ENCODE peak calls at places on chromosomes 1 and 21, in eight cellular contexts. B is body of pancreas; R is lower leg skin; F is EL; Z is stimulated activated CD8-positive, alpha-beta memory T cell treated with anti-CD3 and anti-CD28 coated beads, Interleukin-15, amount 100 ng/mL, for 1 hour; S is T-helper 2 cell; Q is head of caudate nucleus; J is Peyer's patch. N is an unnamed sample.

GRCh38 chr1:234545512-234546386 is 64.2 kb downstream of the IRF2BP2 start:
- DNase-seq in F (no peak), B (peak), S (no peak), Q (no peak), R (no peak), Z (no peak), J (no peak), N (no peak)

GRCh38 chr1:234958702-234959649 is 169.7 kb downstream of the TOMM20 start:
- DNase-seq in R (no peak), F (no peak), Q (no peak), J (peak), S (no peak), Z (no peak), B (no peak), N (no peak)

GRCh38 chr1:11114966-11115365 is 15.3 kb upstream of the EXOSC10 start:
- DNase-seq in S (no peak), R (no peak), Z (no peak), F (no peak), J (no peak), B (no peak), Q (no peak), N (no peak)

GRCh38 chr21:35108887-35109286 is 59.8 kb upstream of the RUNX1 start:
- DNase-seq in R (no peak), Q (no peak), Z (no peak), B (no peak), S (no peak), J (no peak), F (no peak), N (no peak)

GRCh38 chr1:56494306-56494705 is 85.1 kb downstream of the PLPP3 start:
- DNase-seq in J (no peak), B (no peak), Z (no peak), Q (no peak), R (no peak), F (no peak), S (no peak), N (no peak)

GRCh38 chr1:220761688-220762427 is 13.7 kb downstream of the MTARC2 start:
- DNase-seq in S (no peak), B (peak), Q (no peak), J (no peak), R (no peak), Z (no peak), F (no peak), N (no peak)

GRCh38 chr1:206524739-206525364 is 17.5 kb downstream of the RASSF5 start:
- DNase-seq in F (no peak), J (no peak), B (no peak), S (no peak), Z (no peak), Q (no peak), R (no peak), N (no peak)

GRCh38 chr1:77313491-77313890 is 31.7 kb downstream of the AK5 start:
- DNase-seq in R (no peak), Q (peak), B (peak), S (no peak), Z (no peak), F (peak), J (no peak), N (no peak)

GRCh38 chr1:50879137-50879536 is 80.9 kb downstream of the FAF1 start:
- DNase-seq in Z (no peak), J (no peak), B (no peak), R (no peak), Q (no peak), F (no peak), S (no peak), N (no peak)

GRCh38 chr1:159917533-159917932 is 7.8 kb downstream of the TAGLN2 start:
- DNase-seq in Z (no peak), Q (no peak), J (no peak), R (no peak), B (peak), S (no peak), F (no peak), N (no peak)

GRCh38 chr1:56025942-56026341 is 553.4 kb downstream of the PLPP3 start:
- DNase-seq in Z (no peak), Q (no peak), J (no peak), R (no peak), S (no peak), B (no peak), F (no peak), N (no peak)

GRCh38 chr1:230570724-230571390 is 71.4 kb upstream of the COG2 start:
- DNase-seq in Z (no peak), B (peak), Q (no peak), S (no peak), F (no peak), R (no peak), J (no peak), N (no peak)

GRCh38 chr1:154191990-154192450 is at the start of gene TPM3:
- DNase-seq in S (no peak), Z (no peak), J (no peak), B (no peak), Q (no peak), R (no peak), F (no peak), N (no peak)

GRCh38 chr21:22399717-22400520 is 1401.7 kb downstream of the NCAM2 start:
- DNase-seq in S (no peak), J (no peak), Q (no peak), B (no peak), F (no peak), Z (no peak), R (no peak), N (no peak)

GRCh38 chr1:41098657-41099207 is 77.2 kb upstream of the SLFNL1 start:
- DNase-seq in Q (no peak), S (no peak), B (no peak), F (no peak), R (no peak), J (no peak), Z (no peak), N (no peak)

GRCh38 chr1:156052862-156053769 is 482 bp downstream of the UBQLN4 start:
- DNase-seq in F (peak), J (peak), B (peak), R (no peak), Z (peak), S (peak), Q (peak), N (peak)

GRCh38 chr1:32876341-32877210 is 5.9 kb upstream of the FNDC5 start:
- DNase-seq in Z (no peak), Q (peak), R (no peak), S (no peak), B (peak), J (peak), F (peak), N (peak)

GRCh38 chr1:46513536-46513935 is 23.9 kb downstream of the DMBX1 start:
- DNase-seq in F (no peak), Q (no peak), R (no peak), J (peak), B (no peak), Z (no peak), S (no peak), N (no peak)

GRCh38 chr1:109191377-109191776 is 22.3 kb upstream of the SARS1 start:
- DNase-seq in B (no peak), J (no peak), Q (peak), S (no peak), R (no peak), F (no peak), Z (no peak), N (no peak)

GRCh38 chr21:34736116-34736870 is 67.5 kb downstream of the CLIC6 start:
- DNase-seq in F (peak), B (no peak), Z (no peak), S (no peak), R (no peak), J (no peak), Q (no peak), N (peak)

GRCh38 chr1:6580119-6580587 is 359 bp downstream of the ZBTB48 start:
- DNase-seq in Z (no peak), R (no peak), F (no peak), B (no peak), Q (no peak), S (no peak), J (no peak), N (no peak)

GRCh38 chr1:211885746-211886522 is 55.4 kb upstream of the LPGAT1 start:
- DNase-seq in Z (no peak), S (no peak), J (no peak), Q (no peak), B (no peak), F (no peak), R (no peak), N (peak)

GRCh38 chr1:55912438-55912837 is 666.9 kb downstream of the PLPP3 start:
- DNase-seq in Q (no peak), Z (no peak), R (no peak), B (no peak), S (no peak), J (no peak), F (no peak), N (no peak)

GRCh38 chr1:30912913-30913652 is 4.5 kb upstream of the SDC3 start:
- DNase-seq in Z (no peak), S (no peak), R (peak), F (peak), B (peak), Q (no peak), J (peak), N (peak)

GRCh38 chr1:115192200-115192767 is 103.0 kb upstream of the TSPAN2 start:
- DNase-seq in J (no peak), B (no peak), Q (no peak), F (no peak), S (no peak), Z (no peak), R (no peak), N (peak)

GRCh38 chr1:172275478-172275877 is 145.0 kb upstream of the C1orf105 start:
- DNase-seq in R (no peak), S (no peak), Q (no peak), J (no peak), B (peak), Z (no peak), F (no peak), N (no peak)

GRCh38 chr1:45543599-45544417 is 6.8 kb upstream of the AKR1A1 start:
- DNase-seq in B (peak), Z (peak), F (no peak), S (peak), R (peak), Q (no peak), J (peak), N (no peak)

N was measured in AG10803.